ENCODE peak calls at places on chromosomes 11 and 22, in five cellular contexts. L, B, T, A and D are unnamed samples.

GRCh38 chr11:103332409-103332808 is 223.2 kb downstream of the DYNC2H1 start:
- DNase-seq in B (no peak), L (no peak), A (no peak), T (no peak), D (no peak)

GRCh38 chr11:95764267-95764898 is 25.2 kb downstream of the FAM76B start:
- DNase-seq in L (peak), B (peak), T (no peak), A (no peak), D (no peak)

GRCh38 chr11:73040046-73040445 is 102.1 kb downstream of the FCHSD2 start:
- DNase-seq in L (no peak), B (no peak), A (no peak), T (no peak), D (no peak)

GRCh38 chr22:26484360-26484706 is 656 bp downstream of the SRRD start:
- DNase-seq in A (no peak), T (no peak), B (no peak), L (no peak), D (no peak)

GRCh38 chr22:46070215-46070721 is 80.1 kb upstream of the PPARA start:
- DNase-seq in T (peak), A (no peak), B (no peak), L (peak), D (no peak)

GRCh38 chr11:70078095-70078795 is at the start of gene ANO1:
- DNase-seq in A (no peak), T (no peak), B (no peak), L (peak), D (no peak)

GRCh38 chr11:59173080-59173963 is 1.4 kb downstream of the DTX4 start:
- DNase-seq in T (no peak), A (no peak), B (no peak), L (no peak), D (no peak)

GRCh38 chr22:44712962-44713361 is 11.0 kb downstream of the PRR5 start:
- DNase-seq in L (no peak), T (no peak), B (no peak), A (no peak), D (no peak)

GRCh38 chr22:26612652-26613051 is 5.2 kb downstream of the CRYBB1 start:
- DNase-seq in L (no peak), A (no peak), T (no peak), B (no peak), D (no peak)

GRCh38 chr11:130150790-130151189 is 8.8 kb upstream of the ST14 start:
- DNase-seq in A (no peak), B (no peak), L (no peak), T (no peak), D (no peak)

GRCh38 chr22:42472671-42473070 is 40.5 kb upstream of the NFAM1 start:
- DNase-seq in L (no peak), T (no peak), A (no peak), B (no peak), D (no peak)

GRCh38 chr22:47059076-47059475 is 296.6 kb downstream of the TBC1D22A start:
- DNase-seq in L (no peak), B (no peak), T (no peak), A (no peak), D (no peak)

GRCh38 chr22:44331881-44332714 is 19.3 kb upstream of the SHISAL1 start:
- DNase-seq in B (no peak), A (no peak), L (peak), T (no peak), D (no peak)

GRCh38 chr22:50399751-50400331 is 56.7 kb downstream of the PPP6R2 start:
- DNase-seq in B (no peak), L (no peak), A (peak), T (peak), D (no peak)

GRCh38 chr22:25837288-25837900 is 95.4 kb downstream of the MYO18B start:
- DNase-seq in L (no peak), B (no peak), T (no peak), A (no peak), D (no peak)

GRCh38 chr22:49826603-49827306 is 918 bp downstream of the BRD1 start:
- DNase-seq in T (no peak), B (no peak), L (no peak), A (no peak), D (no peak)

GRCh38 chr11:102722804-102723203 is 1.9 kb downstream of the MMP8 start:
- DNase-seq in A (no peak), T (peak), L (no peak), B (no peak), D (no peak)

GRCh38 chr11:45872513-45873356 is 12.7 kb upstream of the MAPK8IP1 start:
- DNase-seq in B (peak), A (peak), T (peak), L (peak), D (peak)

GRCh38 chr22:47205081-47205491 is 442.6 kb downstream of the TBC1D22A start:
- DNase-seq in B (no peak), A (no peak), L (no peak), T (no peak), D (no peak)

GRCh38 chr11:33040127-33040861 is 922 bp downstream of the TCP11L1 start:
- DNase-seq in A (no peak), T (no peak), B (no peak), L (peak), D (no peak)

GRCh38 chr11:16394947-16395346 is 38.6 kb upstream of the SOX6 start:
- DNase-seq in T (no peak), A (no peak), L (no peak), B (no peak), D (no peak)

GRCh38 chr11:16395601-16396000 is 39.3 kb upstream of the SOX6 start:
- DNase-seq in T (no peak), L (no peak), A (no peak), B (no peak), D (no peak)

GRCh38 chr11:16392646-16393045 is 36.3 kb upstream of the SOX6 start:
- DNase-seq in B (no peak), A (peak), T (no peak), L (no peak), D (no peak)

GRCh38 chr11:16393335-16393734 is 37.0 kb upstream of the SOX6 start:
- DNase-seq in A (no peak), B (no peak), L (no peak), T (no peak), D (no peak)

DNA sequence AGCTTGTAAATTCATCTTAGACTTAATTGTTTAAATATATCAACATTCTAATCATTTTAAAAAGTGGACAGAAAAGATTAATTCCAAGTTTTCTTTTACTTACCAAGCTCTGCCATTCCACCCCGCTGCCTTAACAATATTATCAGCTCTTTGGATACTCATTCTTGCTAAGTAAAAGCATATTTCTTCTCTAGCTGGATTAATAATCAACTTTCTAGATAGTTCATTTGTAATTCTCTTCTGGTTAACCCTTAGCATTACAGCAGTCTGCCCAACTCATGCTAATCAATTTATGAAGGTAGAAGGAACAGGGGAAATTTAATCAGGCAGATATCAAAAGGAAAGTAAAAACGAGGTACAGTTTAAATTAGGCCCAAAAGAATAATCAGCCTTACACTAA is 41.0 kb upstream of the SOX6 start:
- DNase-seq in T (no peak), A (no peak), L (no peak), B (no peak), D (no peak)
- H3K4me3 ChIP-seq in T (no peak), A (no peak), L (no peak), B (no peak), D (no peak)

DNA sequence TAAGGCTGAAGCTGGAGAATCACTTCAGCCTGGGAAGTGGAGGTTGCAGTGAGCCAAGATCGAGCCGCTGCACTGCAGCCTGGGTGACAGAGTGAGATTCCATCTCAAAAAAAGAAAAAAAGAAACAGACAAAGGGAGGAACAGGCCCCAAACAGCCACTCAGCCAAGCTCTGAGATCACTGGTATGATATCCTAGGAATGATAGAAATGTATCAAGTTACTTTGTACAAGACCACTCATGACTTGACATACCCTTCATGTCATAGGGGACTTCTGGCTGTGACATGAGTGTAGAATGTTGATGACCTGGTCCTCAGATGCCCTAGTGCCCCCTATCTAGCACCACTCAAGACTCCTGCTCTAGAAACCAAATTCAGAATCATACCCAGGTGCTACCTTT is 216.5 kb downstream of the NAV2 start:
- DNase-seq in T (no peak), B (no peak), A (no peak), L (no peak), D (no peak)
- TF ChIP-seq CTCF in T (no peak), B (no peak), A (no peak), L (no peak), D (no peak)

DNA sequence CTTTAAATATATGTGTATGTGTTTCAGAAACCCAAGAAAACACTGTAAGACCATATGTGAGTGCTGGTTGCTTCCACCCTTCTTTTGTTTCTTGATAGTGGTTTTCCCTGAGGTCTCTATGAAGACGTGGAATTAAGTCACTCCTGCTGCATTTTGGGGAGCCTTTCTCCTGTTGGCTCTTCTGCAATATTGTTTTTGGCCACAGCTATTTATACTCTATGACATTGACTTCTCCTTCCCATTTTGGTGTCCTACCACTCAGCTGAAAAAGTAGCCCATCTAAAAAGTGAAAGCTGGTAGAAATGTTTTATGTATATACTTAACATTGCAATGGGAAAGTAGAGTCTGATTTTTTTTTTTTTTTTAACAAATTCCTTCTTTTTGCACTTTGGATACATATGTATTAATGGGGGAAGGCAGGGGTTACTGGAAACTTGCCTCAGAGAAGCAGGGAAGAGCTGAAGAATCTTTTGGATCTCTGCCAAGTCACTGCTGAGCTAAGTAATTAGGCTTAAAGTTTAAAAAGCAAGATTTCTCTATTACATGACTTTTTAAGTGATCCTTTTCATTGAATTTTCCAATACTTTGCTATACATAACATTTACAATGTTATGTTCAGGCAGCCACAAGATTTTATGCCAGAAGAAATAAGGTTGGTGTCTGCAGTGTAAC is 1.8 kb downstream of the TTC17 start:
- DNase-seq in A (no peak), B (no peak), L (no peak), T (peak), D (no peak)
- H3K4me3 ChIP-seq in A (no peak), B (no peak), L (peak), T (peak), D (peak)

DNA sequence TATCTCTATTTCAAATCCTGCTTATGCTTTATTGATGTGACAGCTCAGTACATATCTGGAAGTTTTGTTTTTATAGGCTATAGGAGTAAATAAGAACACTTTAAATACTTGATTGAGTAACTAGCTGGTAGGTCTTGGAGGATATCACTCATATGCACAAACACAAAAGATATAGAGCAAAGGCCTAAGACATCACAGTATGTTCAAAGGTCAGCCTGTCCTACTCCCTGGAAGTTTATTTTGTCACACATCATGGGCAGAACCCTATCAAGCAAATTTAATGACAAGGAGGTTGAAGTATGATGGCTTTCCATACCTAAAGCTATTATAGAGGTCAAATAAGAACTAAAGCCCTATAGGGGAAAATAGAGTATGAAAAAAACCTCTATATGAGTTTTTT is 70.0 kb upstream of the MS4A8 start:
- DNase-seq in T (no peak), B (no peak), A (no peak), L (no peak), D (no peak)
- TF ChIP-seq CTCF in T (no peak), B (no peak), A (no peak), L (no peak), D (no peak)

GRCh38 chr22:41360126-41360525 is 21.6 kb upstream of the TEF start:
- DNase-seq in L (no peak), A (no peak), B (no peak), T (no peak), D (no peak)
- H3K4me3 ChIP-seq in L (no peak), A (no peak), B (no peak), T (no peak), D (no peak)

GRCh38 chr11:11635456-11635855 is 13.7 kb upstream of the GALNT18 start:
- DNase-seq in L (no peak), T (no peak), B (no peak), A (no peak), D (no peak)
- TF ChIP-seq CTCF in L (peak), T (no peak), B (no peak), A (no peak), D (no peak)